ENCODE peak calls at places on chromosomes 12 and 14, in eight cellular contexts. Q, H, P, E, Z, F, X and T are unnamed samples.
A peak's percentile ranks its signal among the peaks of the same experiment; 100 is the strongest.

GRCh38 chr12:86903166-86903565 is 647.0 kb upstream of the MGAT4C start:
- DNase-seq in Z (no peak), X (no peak), F (no peak), E (no peak), H (no peak), Q (no peak), P (no peak), T (no peak)

GRCh38 chr12:21656931-21657335 is 709 bp downstream of the LDHB start:
- DNase-seq in H (no peak), P (no peak), Z (peak; percentile 21), Q (peak; percentile 43), E (peak; percentile 67), X (peak; percentile 6), F (no peak), T (peak; percentile 49)

GRCh38 chr12:32534698-32535097 is 135.3 kb downstream of the FGD4 start:
- DNase-seq in X (no peak), Q (no peak), P (no peak), E (no peak), F (no peak), H (no peak), Z (no peak), T (no peak)

GRCh38 chr12:121423682-121424631 is 24.0 kb downstream of the RNF34 start:
- DNase-seq in F (peak; percentile 62), E (no peak), X (no peak), P (peak; percentile 69), Q (peak; percentile 55), Z (peak; percentile 36), H (no peak), T (no peak)

GRCh38 chr12:4438834-4439596 is 6.6 kb downstream of the FGF6 start:
- DNase-seq in X (no peak), Q (no peak), F (no peak), H (no peak), Z (no peak), E (no peak), P (no peak), T (no peak)

GRCh38 chr12:122871851-122872785 is 23.8 kb downstream of the VPS37B start:
- DNase-seq in Q (peak; percentile 83), X (no peak), E (peak; percentile 78), F (peak; percentile 83), Z (peak; percentile 91), P (no peak), H (peak; percentile 100), T (peak; percentile 76)

GRCh38 chr12:91877461-91878230 is 268.0 kb downstream of the BTG1 start:
- DNase-seq in H (no peak), P (no peak), Q (no peak), X (peak; percentile 63), E (no peak), Z (no peak), F (no peak), T (no peak)

GRCh38 chr14:58865520-58866281 is 227.9 kb downstream of the DACT1 start:
- DNase-seq in X (no peak), Q (no peak), F (no peak), P (no peak), Z (peak; percentile 68), H (no peak), E (no peak), T (no peak)

GRCh38 chr12:19648173-19648572 is 208.9 kb downstream of the AEBP2 start:
- DNase-seq in Q (no peak), F (no peak), Z (peak; percentile 16), P (no peak), E (no peak), X (no peak), H (no peak), T (no peak)

GRCh38 chr14:38255673-38256357 is at the start of gene CLEC14A:
- DNase-seq in X (no peak), H (no peak), F (peak; percentile 51), P (peak; percentile 77), E (peak; percentile 13), Q (peak; percentile 91), Z (no peak), T (no peak)

GRCh38 chr14:103255555-103255954 is 78.5 kb upstream of the EIF5 start:
- DNase-seq in F (no peak), P (no peak), Q (no peak), H (no peak), E (no peak), Z (no peak), X (no peak), T (no peak)

GRCh38 chr14:101591121-101591520 is 29.8 kb downstream of the DIO3 start:
- DNase-seq in X (no peak), F (no peak), Q (no peak), Z (no peak), P (no peak), E (no peak), H (no peak), T (peak; percentile 42)

GRCh38 chr12:1605129-1606020 is 11.0 kb upstream of the FBXL14 start:
- DNase-seq in Q (peak; percentile 85), H (no peak), E (peak; percentile 87), F (peak; percentile 82), Z (peak; percentile 75), X (peak; percentile 26), P (peak; percentile 57), T (peak; percentile 77)
- H3K4me3 ChIP-seq in Q (peak overlapping the region; percentile 58), H (peak overlapping the region; percentile 22), E (peak overlapping the region; percentile 30), F (peak overlapping the region; percentile 31), Z (peak overlapping the region; percentile 38), X (peak overlapping the region; percentile 39), P (peak overlapping the region; percentile 68), T (peak overlapping the region; percentile 12)

GRCh38 chr12:750356-751191 is 1.8 kb upstream of the WNK1 start:
- DNase-seq in P (no peak), Q (no peak), F (no peak), H (no peak), X (no peak), Z (no peak), E (no peak), T (no peak)
- H3K4me3 ChIP-seq in P (peak overlapping the region; percentile 96), Q (peak overlapping the region; percentile 89), F (peak overlapping the region; percentile 30), H (no peak overlapping the region), X (peak overlapping the region; percentile 92), Z (peak overlapping the region; percentile 54), E (peak overlapping the region; percentile 44), T (peak overlapping the region; percentile 78)

GRCh38 chr14:29077916-29078315 is 311.3 kb downstream of the FOXG1 start:
- DNase-seq in P (no peak), Z (no peak), Q (no peak), E (no peak), F (no peak), X (no peak), H (no peak), T (no peak)
- H3K4me3 ChIP-seq in P (no peak overlapping the region), Z (no peak overlapping the region), Q (no peak overlapping the region), E (no peak overlapping the region), F (no peak overlapping the region), X (no peak overlapping the region), H (no peak overlapping the region), T (no peak overlapping the region)

DNA sequence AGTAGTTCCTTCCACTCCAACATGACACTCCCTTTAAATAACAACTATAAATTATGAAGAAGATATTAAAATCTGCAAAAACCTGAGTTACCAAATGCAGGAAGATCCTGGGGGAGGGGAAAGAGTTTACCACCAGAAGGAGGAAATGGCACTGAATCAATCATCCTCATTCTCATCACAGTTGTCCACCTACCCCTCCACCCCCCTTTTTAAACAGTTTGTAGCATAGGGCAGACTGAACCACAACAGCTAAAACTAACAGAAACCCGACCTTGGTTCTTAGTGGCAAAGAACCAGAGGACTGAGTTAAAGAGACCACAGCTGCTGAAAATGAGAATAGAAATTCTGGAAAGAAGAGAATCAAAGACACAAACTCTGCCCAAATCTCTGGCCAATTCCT is 189.5 kb downstream of the MED13L start:
- DNase-seq in E (no peak), X (no peak), F (no peak), Q (no peak), Z (no peak), P (no peak), H (no peak), T (no peak)
- H3K4me3 ChIP-seq in E (no peak overlapping the region), X (no peak overlapping the region), F (no peak overlapping the region), Q (no peak overlapping the region), Z (no peak overlapping the region), P (no peak overlapping the region), H (no peak overlapping the region), T (no peak overlapping the region)

GRCh38 chr12:94263011-94263786 is 114.8 kb downstream of the PLXNC1 start:
- DNase-seq in P (no peak), Q (no peak), Z (no peak), E (no peak), X (peak; percentile 44), H (no peak), F (peak; percentile 64), T (no peak)
- H3K4me3 ChIP-seq in P (peak overlapping the region; percentile 73), Q (peak overlapping the region; percentile 64), Z (peak overlapping the region; percentile 36), E (no peak overlapping the region), X (peak overlapping the region; percentile 82), H (no peak overlapping the region), F (peak overlapping the region; percentile 69), T (peak overlapping the region; percentile 54)

GRCh38 chr14:92549096-92549852 is 35.7 kb downstream of the RIN3 start:
- DNase-seq in X (no peak), P (peak; percentile 35), Z (no peak), Q (peak; percentile 77), H (no peak), E (no peak), F (peak; percentile 65), T (peak; percentile 20)

GRCh38 chr14:92553456-92553855 is 39.9 kb downstream of the RIN3 start:
- DNase-seq in Q (no peak), H (no peak), F (peak; percentile 77), E (peak; percentile 54), P (no peak), Z (no peak), X (no peak), T (no peak)

GRCh38 chr14:92549853-92550244 is 36.3 kb downstream of the RIN3 start:
- DNase-seq in Q (peak; percentile 40), X (no peak), Z (peak; percentile 41), H (no peak), P (peak; percentile 54), F (peak; percentile 89), E (no peak), T (no peak)

GRCh38 chr14:92552066-92552465 is 38.5 kb downstream of the RIN3 start:
- DNase-seq in F (no peak), X (no peak), Q (no peak), Z (no peak), E (no peak), H (no peak), P (no peak), T (no peak)

DNA sequence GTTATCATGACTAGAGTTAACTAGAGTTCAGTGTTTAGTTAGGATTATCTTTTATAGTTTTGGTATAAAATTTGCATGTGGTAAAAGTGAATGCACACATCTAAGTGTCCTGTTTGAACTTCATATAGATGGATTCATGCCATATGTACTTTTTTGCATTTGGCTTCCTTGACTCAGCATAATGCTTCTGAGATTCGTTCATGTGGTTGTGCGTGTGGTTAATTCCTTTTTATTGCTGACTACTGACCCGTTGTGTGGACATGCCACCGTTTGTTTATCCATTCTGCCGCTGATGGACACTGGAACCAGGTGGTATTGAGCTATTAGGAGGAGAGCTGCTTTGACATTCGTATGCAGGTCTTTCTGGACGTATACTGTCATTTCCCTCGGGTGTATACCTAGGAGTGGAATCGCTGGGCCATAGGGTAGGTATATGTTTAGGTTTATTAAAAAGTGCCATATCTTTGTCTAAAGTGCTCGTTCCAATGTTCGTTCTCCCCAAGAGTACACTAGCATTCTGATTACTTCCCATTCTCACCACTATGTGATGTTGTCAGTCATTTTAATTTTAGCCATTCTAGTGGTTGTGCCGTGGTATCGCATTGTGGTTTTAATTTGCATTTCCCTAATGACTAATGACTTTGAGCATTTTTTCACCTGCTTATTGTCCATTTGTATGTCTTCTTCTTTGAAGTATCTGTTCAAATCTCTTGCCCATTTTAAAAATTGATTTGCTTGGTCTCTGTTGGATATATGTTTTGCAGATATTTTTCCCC is 37.7 kb downstream of the RIN3 start:
- DNase-seq in Q (no peak), F (no peak), H (no peak), Z (no peak), P (no peak), X (no peak), E (no peak), T (no peak)
- H3K4me3 ChIP-seq in Q (no peak overlapping the region), F (no peak overlapping the region), H (no peak overlapping the region), Z (no peak overlapping the region), P (no peak overlapping the region), X (no peak overlapping the region), E (no peak overlapping the region), T (no peak overlapping the region)